ENCODE peak calls at places on chromosomes 7 and 10, in ten cellular contexts. K is lower lobe of right lung; J is WTC11; L is stimulated activated naive B cell treated with anti-CD40 and anti-IgM and Interleukin-4, amounts not matched to agents 10 μg/mL and 1 μg/mL and 100 μg/mL, for 72 hours; R is activated CD8-positive, alpha-beta T cell treated with anti-CD3 and anti-CD28 coated beads, Interleukin-2, amount 10 ng/mL, durations not matched to agents 7 days and 5 days; H is T-cell; I is left ventricle myocardium superior; Z is PC-3; C is psoas muscle; Q is activated CD8-positive, alpha-beta memory T cell treated with anti-CD3 and anti-CD28 coated beads, Interleukin-2, amount 10 ng/mL, durations not matched to agents 7 days and 5 days. P is an unnamed sample.

GRCh38 chr10:31707578-31708411 is 220.8 kb downstream of the ARHGAP12 start:
- ATAC-seq in R (peak), L (peak), H (peak), C (peak), Z (peak), K (peak), J (peak), I (peak), Q (peak), P (peak)

GRCh38 chr10:91788527-91788926 is 9.7 kb upstream of the TNKS2 start:
- ATAC-seq in J (peak), Z (peak), I (peak), Q (no peak), R (no peak), L (no peak), C (peak), H (no peak), K (no peak), P (no peak)

GRCh38 chr7:94623820-94624219 is 32.1 kb downstream of the SGCE start:
- ATAC-seq in R (no peak), K (no peak), J (no peak), H (no peak), C (no peak), L (no peak), Z (no peak), Q (no peak), I (no peak), P (no peak)

GRCh38 chr7:157401567-157402387 is 65.0 kb downstream of the DNAJB6 start:
- ATAC-seq in L (no peak), I (no peak), R (no peak), Z (no peak), J (no peak), C (no peak), H (no peak), K (no peak), Q (no peak), P (no peak)

GRCh38 chr7:111561659-111561908 is 708 bp downstream of the IMMP2L start:
- ATAC-seq in J (no peak), H (no peak), K (peak), C (peak), I (no peak), Q (no peak), R (no peak), L (no peak), Z (no peak), P (no peak)

GRCh38 chr7:50837965-50838364 is 55.3 kb upstream of the GRB10 start:
- ATAC-seq in K (no peak), C (no peak), I (no peak), H (no peak), L (no peak), Q (no peak), R (no peak), Z (peak), J (no peak), P (no peak)

GRCh38 chr7:106176414-106177294 is 64.5 kb upstream of the SYPL1 start:
- ATAC-seq in C (peak), R (peak), H (peak), Q (peak), L (peak), Z (peak), I (peak), K (peak), J (peak), P (peak)

GRCh38 chr7:30117886-30118285 is 16.9 kb upstream of the MTURN start:
- ATAC-seq in K (no peak), R (no peak), H (no peak), Q (no peak), Z (no peak), C (no peak), L (no peak), I (no peak), J (no peak), P (no peak)

P was measured in activated T-helper 17 cell treated with anti-CD3 and anti-CD28 coated beads, Interleukin-2, amount 50 U/mL, for 72 hours.